ENCODE peak calls at places on chromosomes 2 and 18, in four cellular contexts. Q is prostate gland, S is HL-60, C is GM23338. J is an unnamed sample.

GRCh38 chr2:163613155-163613554 is 122.7 kb downstream of the FIGN start:
- DNase-seq in Q (no peak), S (no peak), C (no peak), J (no peak)

GRCh38 chr2:204365778-204366177 is 179.5 kb upstream of the PARD3B start:
- DNase-seq in Q (no peak), S (no peak), C (no peak), J (no peak)

GRCh38 chr2:45406626-45407025 is 204.4 kb downstream of the SRBD1 start:
- DNase-seq in Q (no peak), S (no peak), C (no peak), J (no peak)

GRCh38 chr2:48529189-48529588 is 765 bp upstream of the STON1 start:
- DNase-seq in Q (no peak), S (no peak), C (peak), J (no peak)

GRCh38 chr2:20635698-20636584 is 15.0 kb downstream of the HS1BP3 start:
- DNase-seq in Q (peak), S (peak), C (peak), J (peak)

GRCh38 chr2:138652378-138652777 is 127.8 kb downstream of the NXPH2 start:
- DNase-seq in Q (no peak), S (no peak), C (no peak), J (no peak)

GRCh38 chr2:72681016-72681995 is 144.5 kb downstream of the EXOC6B start:
- DNase-seq in Q (no peak), S (no peak), C (no peak), J (no peak)

GRCh38 chr2:51638811-51639210 is 606.9 kb upstream of the NRXN1 start:
- DNase-seq in Q (no peak), S (no peak), C (no peak), J (no peak)

GRCh38 chr2:235746257-235746934 is 252.6 kb downstream of the AGAP1 start:
- DNase-seq in Q (peak), S (peak), C (peak), J (peak)

GRCh38 chr2:206832886-206833285 is 67.5 kb downstream of the FASTKD2 start:
- DNase-seq in Q (no peak), S (peak), C (no peak), J (no peak)
- TF ChIP-seq POLR2AphosphoS5 in Q (no peak), S (no peak), C (no peak), J (no peak)

DNA sequence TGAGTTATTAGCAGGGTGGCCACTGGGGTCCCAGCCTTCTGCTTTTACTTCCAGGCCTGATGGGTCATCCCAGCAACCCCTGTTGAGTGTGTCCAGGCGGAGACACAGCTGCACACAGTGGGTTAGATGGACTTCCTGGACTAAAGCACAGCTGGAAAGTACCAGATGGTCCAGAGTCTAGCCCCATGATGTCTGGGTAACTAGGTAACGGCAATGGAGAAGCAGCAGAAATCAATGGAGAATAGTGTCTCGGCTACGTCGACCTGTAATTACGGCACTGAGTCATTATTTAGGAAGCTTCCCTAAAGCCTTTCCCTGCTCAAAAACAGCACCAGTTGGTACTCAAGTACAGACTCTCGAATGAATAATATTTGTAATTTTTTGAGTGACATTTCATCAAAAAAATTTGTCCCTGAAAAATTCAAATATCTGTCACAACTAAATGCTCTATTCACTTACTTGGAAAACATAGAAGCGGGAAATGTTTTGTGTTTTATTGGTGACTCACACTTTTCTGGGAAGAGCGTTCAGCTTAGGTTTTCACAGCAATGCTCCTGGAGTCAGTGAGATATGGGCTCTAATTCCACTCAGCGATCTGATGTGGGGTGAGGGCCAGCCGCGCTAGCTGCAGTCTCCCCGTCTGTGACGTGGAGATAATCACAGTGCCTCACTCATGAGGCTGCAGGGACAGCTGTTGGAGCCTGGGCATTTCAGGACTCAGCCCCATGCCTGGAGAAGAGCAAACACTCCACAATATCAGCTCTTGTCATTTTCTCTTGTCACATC is 16.2 kb upstream of the ARL4C start:
- DNase-seq in Q (no peak), S (no peak), C (no peak), J (no peak)
- TF ChIP-seq POLR2AphosphoS5 in Q (no peak), S (no peak), C (no peak), J (no peak)

GRCh38 chr2:170969872-170970271 is 40.8 kb downstream of the GORASP2 start:
- DNase-seq in Q (no peak), S (no peak), C (no peak), J (no peak)
- TF ChIP-seq POLR2AphosphoS5 in Q (no peak), S (no peak), C (no peak), J (no peak)

DNA sequence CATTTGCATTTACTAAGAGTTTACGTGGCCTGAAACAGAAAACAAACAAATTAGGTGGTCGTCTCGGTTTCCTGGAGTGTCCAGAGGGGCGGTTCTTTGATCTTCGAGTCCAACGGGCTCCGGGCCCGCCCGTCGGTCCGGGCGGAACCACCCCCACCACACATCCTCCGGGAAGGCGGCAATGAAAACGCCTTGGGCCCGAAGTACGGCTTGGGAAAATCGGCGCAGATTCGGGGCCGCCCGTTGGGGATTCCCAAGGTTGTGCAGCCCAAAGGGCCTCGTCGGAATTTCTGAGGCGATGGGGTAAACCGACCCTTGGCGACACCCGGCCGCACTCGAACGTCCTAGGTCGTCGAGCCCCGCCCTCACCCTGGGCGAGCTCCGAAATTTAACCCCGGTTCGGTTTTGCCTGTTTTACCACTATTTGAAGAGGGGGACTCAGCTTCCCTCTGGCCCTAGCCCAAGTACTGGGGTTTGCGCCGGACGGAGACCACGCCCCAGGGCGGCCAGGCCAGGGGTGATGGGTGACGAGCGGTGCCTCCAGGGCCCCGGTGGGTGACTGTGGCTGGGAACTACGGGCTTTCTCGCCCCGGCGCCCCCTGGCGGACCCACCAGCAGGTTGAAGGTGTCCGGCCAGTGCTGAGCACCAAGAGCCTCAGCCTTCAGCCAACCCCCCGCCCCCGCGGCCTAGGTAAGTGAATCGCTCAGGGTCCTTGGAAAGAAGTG is 1.9 kb upstream of the CFAP53 start:
- DNase-seq in Q (no peak), S (no peak), C (peak), J (peak)
- TF ChIP-seq POLR2AphosphoS5 in Q (no peak), S (no peak), C (peak), J (no peak)

GRCh38 chr2:197391220-197391717 is 43.6 kb downstream of the SF3B1 start:
- DNase-seq in Q (no peak), S (no peak), C (no peak), J (no peak)
- TF ChIP-seq POLR2AphosphoS5 in Q (no peak), S (no peak), C (no peak), J (no peak)

GRCh38 chr2:10912076-10912731 is 470 bp downstream of the KCNF1 start:
- DNase-seq in Q (no peak), S (no peak), C (peak), J (peak)

GRCh38 chr2:10910625-10911024 is 1.1 kb upstream of the KCNF1 start:
- DNase-seq in Q (no peak), S (no peak), C (no peak), J (no peak)

GRCh38 chr2:10909996-10910341 is 1.8 kb upstream of the KCNF1 start:
- DNase-seq in Q (no peak), S (no peak), C (no peak), J (no peak)

GRCh38 chr2:10912796-10913445 is 1.2 kb downstream of the KCNF1 start:
- DNase-seq in Q (no peak), S (no peak), C (no peak), J (peak)

DNA sequence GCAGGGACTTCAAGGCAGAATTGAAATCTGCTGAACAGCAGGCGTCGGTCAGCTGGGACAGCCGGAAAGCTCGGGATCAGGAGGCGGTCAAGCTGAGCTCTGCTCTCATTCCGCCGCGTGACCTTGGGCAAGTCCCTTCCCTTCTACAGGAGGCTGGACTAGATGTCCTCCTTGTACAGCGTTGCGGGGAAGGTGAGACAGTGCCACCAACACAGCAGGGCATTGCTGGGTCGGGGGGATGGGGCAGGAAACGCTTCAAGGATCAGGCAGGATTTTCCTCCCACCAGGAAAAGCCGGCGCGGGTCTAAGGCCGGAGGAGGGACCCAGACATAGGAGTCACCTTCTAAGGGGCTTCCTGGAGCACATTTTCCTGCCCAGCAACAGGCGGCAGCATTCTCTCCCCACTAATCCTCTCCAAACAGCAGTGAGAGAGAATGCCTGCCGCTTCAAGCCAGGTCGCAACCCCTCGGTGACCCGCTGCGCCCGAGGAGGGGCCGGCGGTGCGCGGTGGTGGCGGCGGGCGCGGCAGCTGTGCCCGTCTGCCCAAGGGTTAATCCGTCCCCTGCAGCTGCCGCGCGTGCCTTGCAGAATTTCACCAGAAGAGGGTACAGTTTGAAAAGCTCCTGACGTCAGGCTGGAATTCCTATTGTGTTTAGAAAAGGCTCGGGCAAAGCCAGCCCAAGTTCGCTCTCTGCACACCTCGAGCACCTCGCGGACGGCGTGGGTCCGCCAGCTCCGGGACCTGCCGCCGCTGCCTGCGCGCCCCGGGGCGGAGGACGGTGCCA is at the start of gene KCNF1:
- DNase-seq in Q (no peak), S (no peak), C (peak), J (peak)
- TF ChIP-seq POLR2AphosphoS5 in Q (no peak), S (no peak), C (no peak), J (no peak)

GRCh38 chr18:77101410-77102245 is 31.0 kb downstream of the MBP start:
- DNase-seq in Q (no peak), S (peak), C (peak), J (peak)
- TF ChIP-seq POLR2AphosphoS5 in Q (peak), S (peak), C (no peak), J (peak)